ENCODE peak calls at places on chromosome 22, in eight cellular contexts. U is testis, H is mammary epithelial cell, W is cardiac muscle cell, R is IMR-90, D is transverse colon, T is endothelial cell of umbilical vein, A is heart right ventricle. Y is an unnamed sample. For H3K27me3, the result is how much of the 10 kb centered on the place peaks cover.

GRCh38 chr22:49997221-49997599 is 15.4 kb downstream of the IL17REL start:
- DNase-seq in U (no peak), H (no peak), W (no peak), R (no peak), D (peak), T (no peak), A (no peak), Y (no peak)

GRCh38 chr22:24894998-24895397 is 51.5 kb downstream of the LHFPL7 start:
- DNase-seq in U (peak), H (peak), W (peak), R (no peak), D (peak), T (peak), A (peak), Y (no peak)

GRCh38 chr22:41380993-41381328 is 781 bp upstream of the TEF start:
- DNase-seq in U (peak), H (peak), W (peak), R (peak), D (peak), T (peak), A (no peak), Y (peak)

GRCh38 chr22:27629908-27630733 is 171.4 kb downstream of the MN1 start:
- DNase-seq in U (no peak), H (no peak), W (no peak), R (no peak), D (no peak), T (no peak), A (no peak), Y (no peak)

GRCh38 chr22:49240016-49240380 is 587.7 kb downstream of the BRD1 start:
- DNase-seq in U (peak), H (no peak), W (no peak), R (no peak), D (no peak), T (no peak), A (no peak), Y (no peak)

GRCh38 chr22:30422481-30423295 is 2.9 kb upstream of the MTFP1 start:
- DNase-seq in U (peak), H (peak), W (peak), R (peak), D (peak), T (peak), A (peak), Y (peak)

GRCh38 chr22:47067331-47067890 is 305.0 kb downstream of the TBC1D22A start:
- DNase-seq in U (no peak), H (no peak), W (no peak), R (no peak), D (peak), T (no peak), A (no peak), Y (no peak)

GRCh38 chr22:26709617-26710390 is 52.4 kb downstream of the MIAT start:
- DNase-seq in U (no peak), H (no peak), W (peak), R (peak), D (no peak), T (no peak), A (no peak), Y (peak)

GRCh38 chr22:41557401-41558240 is 3.2 kb upstream of the CSDC2 start:
- DNase-seq in U (peak), H (peak), W (peak), R (peak), D (peak), T (peak), A (peak), Y (no peak)

GRCh38 chr22:19853879-19854777 is 546 bp downstream of the GNB1L start:
- DNase-seq in U (peak), H (no peak), W (no peak), R (no peak), D (no peak), T (no peak), A (peak), Y (no peak)

GRCh38 chr22:23751441-23751996 is 607 bp upstream of the ZNF70 start:
- DNase-seq in U (peak), H (no peak), W (no peak), R (no peak), D (peak), T (no peak), A (no peak), Y (no peak)

GRCh38 chr22:48346311-48346710 is 1481.4 kb downstream of the BRD1 start:
- DNase-seq in U (no peak), H (no peak), W (no peak), R (no peak), D (no peak), T (no peak), A (no peak), Y (no peak)

GRCh38 chr22:20520093-20520511 is 12.7 kb downstream of the MED15 start:
- DNase-seq in U (no peak), H (no peak), W (no peak), R (peak), D (no peak), T (peak), A (no peak), Y (no peak)

GRCh38 chr22:39997939-39998726 is 3.4 kb downstream of the FAM83F start:
- DNase-seq in U (peak), H (peak), W (peak), R (peak), D (peak), T (peak), A (peak), Y (no peak)

GRCh38 chr22:45428391-45429385 is 15.2 kb downstream of the RIBC2 start:
- DNase-seq in U (no peak), H (no peak), W (no peak), R (no peak), D (no peak), T (no peak), A (no peak), Y (no peak)

GRCh38 chr22:26763633-26764295 is 106.4 kb downstream of the MIAT start:
- DNase-seq in U (peak), H (peak), W (peak), R (peak), D (no peak), T (no peak), A (no peak), Y (no peak)

GRCh38 chr22:17057959-17058814 is 26.6 kb upstream of the IL17RA start:
- DNase-seq in U (peak), H (peak), W (peak), R (peak), D (peak), T (peak), A (peak), Y (no peak)

GRCh38 chr22:48249721-48250268 is 1487.3 kb downstream of the TBC1D22A start:
- DNase-seq in U (no peak), H (no peak), W (no peak), R (no peak), D (no peak), T (no peak), A (no peak), Y (no peak)

GRCh38 chr22:35430897-35431322 is 31.0 kb downstream of the MCM5 start:
- DNase-seq in U (peak), H (peak), W (peak), R (peak), D (peak), T (peak), A (peak), Y (peak)

GRCh38 chr22:50532824-50533344 is 3.1 kb upstream of the TYMP start:
- DNase-seq in U (no peak), H (no peak), W (no peak), R (no peak), D (no peak), T (no peak), A (no peak), Y (no peak)

GRCh38 chr22:40874016-40874415 is 12.1 kb upstream of the DNAJB7 start:
- DNase-seq in U (no peak), H (no peak), W (no peak), R (no peak), D (no peak), T (no peak), A (no peak), Y (no peak)

GRCh38 chr22:32478994-32479393 is 4.4 kb downstream of the FBXO7 start:
- DNase-seq in U (no peak), H (no peak), W (no peak), R (peak), D (no peak), T (no peak), A (no peak), Y (no peak)

GRCh38 chr22:48651981-48652538 is 1175.6 kb downstream of the BRD1 start:
- DNase-seq in U (no peak), H (no peak), W (no peak), R (no peak), D (no peak), T (no peak), A (no peak), Y (no peak)

GRCh38 chr22:27146871-27147591 is 489.6 kb downstream of the MIAT start:
- DNase-seq in U (no peak), H (no peak), W (no peak), R (no peak), D (no peak), T (no peak), A (no peak), Y (no peak)

GRCh38 chr22:35921777-35922176 is 106.8 kb downstream of the RBFOX2 start:
- DNase-seq in U (peak), H (peak), W (peak), R (peak), D (peak), T (peak), A (no peak), Y (peak)

GRCh38 chr22:39253427-39254070 is 8.8 kb upstream of the PDGFB start:
- DNase-seq in U (peak), H (peak), W (peak), R (peak), D (peak), T (peak), A (peak), Y (peak)

GRCh38 chr22:26169312-26170111 is at the start of gene SEZ6L:
- DNase-seq in U (peak), H (no peak), W (no peak), R (no peak), D (no peak), T (no peak), A (peak), Y (no peak)

GRCh38 chr22:40276877-40277823 is 69.2 kb upstream of the ADSL start:
- DNase-seq in U (peak), H (peak), W (peak), R (peak), D (no peak), T (peak), A (no peak), Y (no peak)

GRCh38 chr22:27377901-27378300 is 423.7 kb downstream of the MN1 start:
- DNase-seq in U (peak), H (no peak), W (peak), R (no peak), D (peak), T (no peak), A (no peak), Y (no peak)

GRCh38 chr22:24398409-24398808 is 29.0 kb upstream of the ADORA2A start:
- DNase-seq in U (no peak), H (no peak), W (no peak), R (peak), D (no peak), T (no peak), A (no peak), Y (no peak)

GRCh38 chr22:46849101-46849500 is 86.7 kb downstream of the TBC1D22A start:
- DNase-seq in U (no peak), H (no peak), W (no peak), R (no peak), D (no peak), T (no peak), A (no peak), Y (no peak)

GRCh38 chr22:42757475-42757874 is 36.8 kb upstream of the A4GALT start:
- DNase-seq in U (no peak), H (no peak), W (no peak), R (peak), D (no peak), T (no peak), A (no peak), Y (no peak)

GRCh38 chr22:45496451-45496941 is 6.2 kb upstream of the FBLN1 start:
- DNase-seq in U (no peak), H (no peak), W (no peak), R (no peak), D (no peak), T (no peak), A (no peak), Y (no peak)

GRCh38 chr22:49867303-49868250 is 13.9 kb downstream of the ZBED4 start:
- DNase-seq in U (no peak), H (no peak), W (no peak), R (no peak), D (no peak), T (no peak), A (no peak), Y (no peak)

GRCh38 chr22:17972385-17973181 is 51.8 kb downstream of the MICAL3 start:
- DNase-seq in U (no peak), H (peak), W (peak), R (peak), D (no peak), T (peak), A (peak), Y (no peak)

GRCh38 chr22:19810381-19811141 is 44.1 kb downstream of the GNB1L start:
- DNase-seq in U (peak), H (no peak), W (peak), R (peak), D (no peak), T (peak), A (peak), Y (no peak)

DNA sequence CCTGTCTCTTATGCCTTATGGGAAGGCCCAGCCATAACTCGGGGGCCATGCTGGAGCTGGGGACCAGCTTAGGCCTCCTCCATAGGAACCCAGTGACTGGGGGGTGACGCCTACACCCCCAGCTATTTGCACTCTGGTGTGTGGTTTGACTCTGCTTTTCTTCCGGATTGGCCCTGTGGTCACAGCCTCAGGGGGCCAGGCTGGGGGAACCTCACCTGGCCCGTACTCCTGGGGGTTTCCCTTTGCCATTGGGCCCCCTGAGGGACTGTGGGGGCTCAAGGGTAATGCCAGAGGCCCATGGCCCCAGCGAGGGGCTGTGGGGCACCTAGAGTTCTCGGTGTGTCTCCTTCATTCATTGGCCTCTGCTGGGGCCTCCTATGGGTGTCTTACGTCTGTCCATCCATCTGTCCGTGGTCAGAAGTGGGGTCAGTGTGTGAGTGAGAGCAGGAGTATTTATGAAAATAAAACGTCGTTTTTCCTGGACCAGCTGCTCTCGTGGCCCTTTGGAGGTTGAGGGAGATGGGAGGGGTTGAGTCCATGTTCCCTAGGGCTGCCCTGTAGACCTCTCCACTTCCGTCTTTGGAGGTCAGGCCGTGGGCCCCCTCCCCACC is 6.3 kb upstream of the SH3BP1 start:
- DNase-seq in U (no peak), H (no peak), W (peak), R (no peak), D (peak), T (no peak), A (no peak), Y (no peak)
- TF ChIP-seq CTCF in U (no peak), H (no peak), W (no peak), R (no peak), D (no peak), T (no peak), A (no peak), Y (no peak)

DNA sequence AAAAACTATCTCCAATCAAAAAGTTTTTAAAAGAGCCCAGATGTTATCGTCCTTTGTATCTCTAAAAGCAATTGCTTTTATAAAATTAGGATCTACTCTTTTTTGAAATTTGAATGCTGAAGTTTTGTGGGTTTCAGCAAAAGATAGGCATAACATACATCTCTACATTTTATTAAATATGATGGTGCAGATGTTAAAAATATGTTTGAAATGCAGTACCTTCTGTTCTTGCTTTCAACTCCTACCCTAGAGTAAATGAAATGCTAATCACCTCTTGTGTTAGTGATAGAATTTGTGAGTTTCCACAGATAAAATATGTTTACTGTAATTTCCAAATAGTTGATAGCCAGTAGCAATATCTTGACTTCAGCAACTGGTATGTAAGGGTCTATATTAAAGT is 95.7 kb upstream of the VPREB1 start:
- DNase-seq in U (no peak), H (no peak), W (no peak), R (no peak), D (no peak), T (no peak), A (no peak), Y (no peak)
- H3K27me3 ChIP-seq in U (under half), H (under half), W (half or more), R (under half), D (half or more), T (under half), A (half or more), Y (under half)

GRCh38 chr22:43883012-43883661 is 8.7 kb downstream of the PNPLA5 start:
- DNase-seq in U (peak), H (peak), W (peak), R (peak), D (peak), T (peak), A (no peak), Y (no peak)
- TF ChIP-seq CTCF in U (peak), H (peak), W (peak), R (peak), D (peak), T (peak), A (peak), Y (peak)

GRCh38 chr22:37331034-37331428 is 48.7 kb downstream of the CYTH4 start:
- DNase-seq in U (no peak), H (peak), W (peak), R (peak), D (no peak), T (peak), A (no peak), Y (no peak)
- H3K27me3 ChIP-seq in U (under half), H (under half), W (half or more), R (under half), D (half or more), T (under half), A (half or more), Y (under half)